ENCODE peak calls at places on chromosomes 6 and 20, in ten cellular contexts. Y, F, K, D, X, G, B, J, V and Z are unnamed samples.

GRCh38 chr6:155333414-155333813 is 19.1 kb upstream of the TFB1M start:
- DNase-seq in Y (no peak), F (no peak), K (no peak), D (no peak), X (no peak), G (peak; percentile 12), B (no peak), J (no peak), V (no peak), Z (no peak)

GRCh38 chr6:3356056-3356823 is 97.5 kb downstream of the PSMG4 start:
- DNase-seq in Y (peak; percentile 93), F (peak; percentile 74), K (peak; percentile 62), D (peak; percentile 73), X (peak; percentile 52), G (peak; percentile 58), B (peak; percentile 65), J (peak; percentile 78), V (peak; percentile 75), Z (peak; percentile 39)

GRCh38 chr6:3117912-3118352 is 579 bp upstream of the BPHL start:
- DNase-seq in Y (no peak), F (no peak), K (no peak), D (peak; percentile 69), X (no peak), G (peak; percentile 74), B (no peak), J (no peak), V (no peak), Z (no peak)

GRCh38 chr6:45721665-45722064 is 294.0 kb downstream of the CLIC5 start:
- DNase-seq in Y (no peak), F (no peak), K (no peak), D (peak; percentile 6), X (no peak), G (no peak), B (no peak), J (no peak), V (no peak), Z (no peak)

GRCh38 chr6:168441434-168442391 is 729 bp downstream of the SMOC2 start:
- DNase-seq in Y (no peak), F (no peak), K (no peak), D (no peak), X (no peak), G (no peak), B (no peak), J (peak; percentile 76), V (no peak), Z (no peak)

GRCh38 chr6:136639671-136640070 is 89.4 kb upstream of the MAP7 start:
- DNase-seq in Y (no peak), F (no peak), K (no peak), D (no peak), X (no peak), G (no peak), B (no peak), J (no peak), V (no peak), Z (no peak)

GRCh38 chr6:81859884-81860283 is 107.4 kb upstream of the TENT5A start:
- DNase-seq in Y (no peak), F (no peak), K (peak; percentile 58), D (no peak), X (no peak), G (no peak), B (peak; percentile 11), J (no peak), V (peak; percentile 63), Z (no peak)

GRCh38 chr6:6772751-6773150 is 184.2 kb downstream of the LY86 start:
- DNase-seq in Y (no peak), F (no peak), K (no peak), D (no peak), X (no peak), G (no peak), B (no peak), J (no peak), V (no peak), Z (no peak)

GRCh38 chr20:23601715-23602114 is 4.0 kb downstream of the CST9 start:
- DNase-seq in Y (no peak), F (no peak), K (no peak), D (no peak), X (no peak), G (no peak), B (no peak), J (no peak), V (no peak), Z (no peak)

GRCh38 chr20:17179840-17180239 is 47.0 kb upstream of the PCSK2 start:
- DNase-seq in Y (peak; percentile 43), F (no peak), K (no peak), D (no peak), X (no peak), G (no peak), B (no peak), J (no peak), V (no peak), Z (no peak)

GRCh38 chr20:10708342-10709185 is 34.8 kb upstream of the JAG1 start:
- DNase-seq in Y (no peak), F (peak; percentile 51), K (peak; percentile 26), D (no peak), X (no peak), G (peak; percentile 87), B (peak; percentile 41), J (no peak), V (no peak), Z (no peak)

GRCh38 chr6:129895692-129896091 is 34.6 kb upstream of the TMEM244 start:
- DNase-seq in Y (no peak), F (no peak), K (no peak), D (no peak), X (no peak), G (peak; percentile 49), B (no peak), J (no peak), V (no peak), Z (no peak)

GRCh38 chr6:99130897-99131873 is 183.4 kb upstream of the FBXL4 start:
- DNase-seq in Y (no peak), F (no peak), K (no peak), D (no peak), X (no peak), G (no peak), B (no peak), J (no peak), V (no peak), Z (no peak)